ENCODE peak calls at places on chromosomes 3 and 15, in ten cellular contexts. G is sigmoid colon; N is stimulated activated CD4-positive, alpha-beta T cell treated with anti-CD3 and anti-CD28 coated beads, Interleukin-15, amount 100 ng/mL, for 1 hour; X is RPMI7951; W is stimulated activated CD8-positive, alpha-beta memory T cell treated with anti-CD3 and anti-CD28 coated beads, Interleukin-2, amount 100 ng/mL, for 48 hours; M is AML-193; S is stomach; Z is fibroblast of lung; T is B cell; R is NCI-H1092 treated with DMSO at 0.1 percent for 48 hours. K is an unnamed sample.

GRCh38 chr15:90862964-90863721 is 5.2 kb upstream of the FURIN start:
- DNase-seq in M (peak; percentile 95), R (no peak), T (no peak), W (no peak), X (peak; percentile 60), N (no peak), Z (no peak), S (no peak), G (no peak), K (no peak)

GRCh38 chr3:177443469-177443868 is 246.2 kb upstream of the TBL1XR1 start:
- DNase-seq in S (no peak), X (peak; percentile 86), G (no peak), Z (peak; percentile 48), M (no peak), N (no peak), T (no peak), W (no peak), R (no peak), K (peak; percentile 56)

GRCh38 chr15:101003076-101003475 is 83.9 kb downstream of the LRRK1 start:
- DNase-seq in X (no peak), R (no peak), G (no peak), W (no peak), Z (no peak), T (no peak), S (no peak), N (no peak), M (peak; percentile 34), K (no peak)

GRCh38 chr3:141578197-141578596 is 91.4 kb downstream of the RASA2 start:
- DNase-seq in M (no peak), T (no peak), G (no peak), W (no peak), N (no peak), Z (peak; percentile 55), X (peak; percentile 28), R (no peak), S (no peak), K (no peak)

GRCh38 chr3:36477655-36478054 is 97.4 kb downstream of the STAC start:
- DNase-seq in N (no peak), R (no peak), Z (peak; percentile 8), G (no peak), S (no peak), M (no peak), X (peak; percentile 16), T (no peak), W (no peak), K (no peak)

GRCh38 chr3:124887177-124887995 is at the start of gene ITGB5:
- DNase-seq in T (no peak), X (peak; percentile 89), W (peak; percentile 17), R (no peak), G (peak; percentile 93), N (no peak), M (no peak), Z (peak; percentile 67), S (peak; percentile 83), K (peak; percentile 82)

GRCh38 chr3:194279106-194279505 is 72.0 kb downstream of the CPN2 start:
- DNase-seq in S (no peak), N (no peak), W (no peak), M (no peak), Z (no peak), G (peak; percentile 50), T (no peak), R (no peak), X (no peak), K (no peak)

GRCh38 chr3:71893120-71893519 is 108.2 kb upstream of the PROK2 start:
- DNase-seq in R (no peak), T (no peak), N (no peak), S (no peak), M (no peak), W (no peak), Z (no peak), X (no peak), G (no peak), K (no peak)

GRCh38 chr15:72375501-72375845 is 341 bp downstream of the HEXA start:
- DNase-seq in T (no peak), G (no peak), S (peak; percentile 77), X (no peak), Z (no peak), M (peak; percentile 42), N (no peak), W (no peak), R (no peak), K (peak; percentile 41)

GRCh38 chr3:167167491-167167890 is 212.6 kb downstream of the ZBBX start:
- DNase-seq in T (no peak), S (no peak), Z (no peak), R (no peak), W (no peak), M (no peak), N (no peak), X (no peak), G (no peak), K (no peak)

GRCh38 chr3:194689493-194689901 is 3.8 kb downstream of the FAM43A start:
- DNase-seq in S (peak; percentile 24), X (peak; percentile 59), Z (peak; percentile 92), T (peak; percentile 46), W (no peak), N (no peak), R (no peak), M (no peak), G (no peak), K (no peak)

GRCh38 chr15:31060429-31061140 is 40.9 kb downstream of the TRPM1 start:
- DNase-seq in N (no peak), Z (no peak), T (no peak), S (peak; percentile 49), M (no peak), X (no peak), G (no peak), R (no peak), W (no peak), K (no peak)

GRCh38 chr3:61173685-61174084 is 77.6 kb downstream of the FHIT start:
- DNase-seq in N (no peak), X (no peak), T (no peak), S (no peak), R (no peak), Z (no peak), G (no peak), M (no peak), W (no peak), K (no peak)

GRCh38 chr3:72892081-72892763 is 4.4 kb downstream of the GXYLT2 start:
- DNase-seq in N (no peak), M (no peak), S (no peak), R (peak; percentile 87), W (no peak), X (peak; percentile 86), Z (peak; percentile 94), G (peak; percentile 80), T (no peak), K (no peak)

GRCh38 chr3:127419140-127419539 is 131.3 kb upstream of the PRR20G start:
- DNase-seq in G (no peak), X (no peak), N (no peak), M (no peak), T (no peak), R (peak; percentile 30), W (no peak), Z (no peak), S (no peak), K (no peak)

GRCh38 chr3:181487236-181487978 is 224.3 kb upstream of the SOX2 start:
- DNase-seq in N (no peak), R (peak; percentile 69), X (no peak), T (no peak), S (peak; percentile 41), Z (no peak), W (no peak), G (no peak), M (no peak), K (no peak)

GRCh38 chr3:148146947-148147346 is 550.8 kb upstream of the AGTR1 start:
- DNase-seq in T (no peak), S (no peak), G (no peak), Z (peak; percentile 87), M (no peak), X (peak; percentile 19), N (no peak), R (no peak), W (no peak), K (no peak)

GRCh38 chr3:144708437-144708836 is 736.8 kb downstream of the DIPK2A start:
- DNase-seq in T (no peak), M (no peak), X (no peak), S (no peak), G (no peak), Z (no peak), N (no peak), R (no peak), W (no peak), K (no peak)

GRCh38 chr3:130658666-130659065 is 88.0 kb downstream of the PIK3R4 start:
- DNase-seq in T (no peak), S (no peak), Z (peak; percentile 58), X (peak; percentile 84), N (no peak), G (no peak), R (no peak), W (no peak), M (no peak), K (no peak)

GRCh38 chr3:22627993-22628499 is 575.1 kb upstream of the UBE2E2 start:
- DNase-seq in R (no peak), G (no peak), W (no peak), X (no peak), Z (no peak), T (no peak), S (no peak), M (no peak), N (no peak), K (no peak)

GRCh38 chr15:101535170-101535902 is 45.8 kb upstream of the PCSK6 start:
- DNase-seq in X (no peak), R (no peak), W (no peak), T (no peak), Z (no peak), M (no peak), N (no peak), G (peak; percentile 33), S (no peak), K (no peak)

GRCh38 chr3:126338796-126339241 is 18.4 kb downstream of the KLF15 start:
- DNase-seq in G (peak; percentile 69), N (no peak), M (no peak), X (no peak), T (peak; percentile 21), Z (no peak), S (peak; percentile 24), W (no peak), R (no peak), K (no peak)

GRCh38 chr15:81092559-81092902 is 41.5 kb upstream of the CFAP161 start:
- DNase-seq in R (no peak), Z (no peak), S (no peak), T (no peak), X (no peak), G (no peak), M (no peak), N (no peak), W (no peak), K (no peak)

GRCh38 chr15:64586974-64587373 is 126.6 kb downstream of the ZNF609 start:
- DNase-seq in W (no peak), R (no peak), Z (no peak), X (no peak), M (no peak), S (no peak), T (no peak), G (no peak), N (no peak), K (no peak)

GRCh38 chr15:66138096-66138783 is 115.3 kb downstream of the MEGF11 start:
- DNase-seq in W (no peak), G (no peak), N (no peak), R (peak; percentile 65), S (no peak), M (no peak), Z (no peak), T (no peak), X (no peak), K (no peak)

K was measured in prostate gland.